ENCODE peak calls at places on chromosomes 16 and 17, in five cellular contexts. C, J, H, E and L are unnamed samples.

GRCh38 chr17:47995241-47995935 is 24.5 kb downstream of the CDK5RAP3 start:
- DNase-seq in H (no peak), C (no peak), E (no peak), J (peak), L (no peak)

GRCh38 chr17:6701719-6702118 is 11.4 kb downstream of the SLC13A5 start:
- DNase-seq in H (no peak), C (no peak), J (peak), E (no peak), L (peak)

GRCh38 chr17:7403043-7403901 is 625 bp downstream of the TMEM256 start:
- DNase-seq in C (no peak), E (no peak), J (peak), H (peak), L (peak)

GRCh38 chr16:886084-886543 is 84.7 kb downstream of the LMF1 start:
- DNase-seq in J (no peak), C (no peak), E (no peak), H (no peak), L (no peak)

GRCh38 chr17:49194297-49194607 is 16.1 kb downstream of the GNGT2 start:
- DNase-seq in C (no peak), H (no peak), E (no peak), J (no peak), L (peak)

GRCh38 chr16:11405331-11406176 is 60.3 kb downstream of the RMI2 start:
- DNase-seq in J (peak), H (no peak), C (no peak), E (no peak), L (peak)

GRCh38 chr16:16992986-16993783 is 477.6 kb downstream of the XYLT1 start:
- DNase-seq in C (no peak), J (no peak), E (no peak), H (no peak), L (no peak)

GRCh38 chr17:60165223-60165622 is 15.4 kb downstream of the CA4 start:
- DNase-seq in J (no peak), E (peak), H (no peak), C (no peak), L (no peak)

GRCh38 chr17:36977568-36977967 is 28.8 kb downstream of the AATF start:
- DNase-seq in E (no peak), C (no peak), J (no peak), H (no peak), L (no peak)

GRCh38 chr17:2484876-2485275 is 26.8 kb downstream of the METTL16 start:
- DNase-seq in C (no peak), J (peak), H (peak), E (no peak), L (no peak)

GRCh38 chr17:66837226-66837625 is 2.3 kb downstream of the CACNG5 start:
- DNase-seq in J (no peak), E (no peak), H (no peak), C (no peak), L (no peak)

GRCh38 chr16:23836404-23837291 is 865 bp downstream of the PRKCB start:
- DNase-seq in J (peak), E (no peak), C (no peak), H (no peak), L (peak)

GRCh38 chr16:77850637-77851330 is 62.4 kb downstream of the VAT1L start:
- DNase-seq in C (no peak), H (no peak), J (no peak), E (no peak), L (no peak)

GRCh38 chr17:16417896-16418683 is 2.7 kb downstream of the TRPV2 start:
- DNase-seq in J (no peak), E (no peak), H (no peak), C (no peak), L (no peak)

GRCh38 chr16:81599034-81599744 is 154.6 kb downstream of the CMIP start:
- DNase-seq in J (no peak), C (no peak), H (no peak), E (no peak), L (no peak)

GRCh38 chr17:61349350-61349749 is 50.3 kb upstream of the TBX2 start:
- DNase-seq in E (no peak), C (no peak), J (no peak), H (no peak), L (no peak)

GRCh38 chr17:9232591-9233270 is 211.4 kb downstream of the NTN1 start:
- DNase-seq in C (no peak), J (no peak), H (no peak), E (no peak), L (no peak)

GRCh38 chr17:79212150-79213087 is 137.8 kb downstream of the ENGASE start:
- DNase-seq in C (no peak), H (no peak), E (no peak), J (peak), L (no peak)

GRCh38 chr16:84879569-84880487 is 60.0 kb downstream of the CRISPLD2 start:
- DNase-seq in E (no peak), H (no peak), J (no peak), C (no peak), L (no peak)

GRCh38 chr17:43085489-43085888 is 39.7 kb downstream of the BRCA1 start:
- DNase-seq in C (no peak), E (no peak), J (no peak), H (no peak), L (no peak)

GRCh38 chr17:18186271-18186982 is 2.8 kb downstream of the ALKBH5 start:
- DNase-seq in J (no peak), E (no peak), C (peak), H (no peak), L (no peak)

GRCh38 chr16:85245307-85246172 is 133.3 kb upstream of the CIBAR2 start:
- DNase-seq in E (no peak), C (peak), H (no peak), J (peak), L (peak)

GRCh38 chr16:47045459-47045858 is 72.0 kb upstream of the DNAJA2 start:
- DNase-seq in H (no peak), C (no peak), E (no peak), J (no peak), L (no peak)

GRCh38 chr16:52552643-52553042 is 5.7 kb upstream of the TOX3 start:
- DNase-seq in H (no peak), C (no peak), J (no peak), E (no peak), L (no peak)

GRCh38 chr17:27180322-27180721 is 113.6 kb upstream of the WSB1 start:
- DNase-seq in E (no peak), J (no peak), C (no peak), H (no peak), L (no peak)

GRCh38 chr16:18059089-18059488 is 277.4 kb downstream of the NPIPA8 start:
- DNase-seq in H (no peak), E (no peak), J (no peak), C (no peak), L (no peak)

GRCh38 chr16:49127103-49127502 is 154.5 kb downstream of the CBLN1 start:
- DNase-seq in C (no peak), E (no peak), H (no peak), J (peak), L (no peak)

GRCh38 chr17:4499431-4500187 is 928 bp downstream of the SPNS2 start:
- DNase-seq in C (no peak), H (no peak), J (peak), E (no peak), L (peak)

GRCh38 chr17:8746501-8747236 is 2.0 kb upstream of the CCDC42 start:
- DNase-seq in C (no peak), H (no peak), E (no peak), J (no peak), L (no peak)

GRCh38 chr16:19071811-19072777 is 4.7 kb downstream of the COQ7 start:
- DNase-seq in H (peak), J (peak), C (no peak), E (no peak), L (peak)

GRCh38 chr16:2386990-2387389 is 42.3 kb upstream of the CCNF start:
- DNase-seq in E (no peak), H (no peak), J (peak), C (no peak), L (no peak)

GRCh38 chr17:82657926-82658325 is 9.7 kb upstream of the WDR45B start:
- DNase-seq in J (no peak), E (no peak), H (no peak), C (no peak), L (peak)

GRCh38 chr17:21370430-21370829 is 5.7 kb upstream of the KCNJ12 start:
- DNase-seq in H (no peak), C (no peak), J (no peak), E (no peak), L (no peak)

GRCh38 chr17:11412653-11413052 is 171.6 kb downstream of the SHISA6 start:
- DNase-seq in C (no peak), J (no peak), H (no peak), E (no peak), L (no peak)